ENCODE peak calls at places on chromosomes 6 and 20, in eight cellular contexts. T is heart left ventricle; W is ascending aorta; B is lower lobe of right lung; X is CD8-positive, alpha-beta T cell; J is stomach; O is IMR-90; Z is tibial nerve. F is an unnamed sample.
A peak's percentile ranks its signal among the peaks of the same experiment; 100 is the strongest.

GRCh38 chr20:45704969-45705637 is at the start of gene WFDC10B:
- DNase-seq in T (no peak), W (no peak), B (no peak), X (no peak), J (no peak), O (no peak), Z (no peak), F (no peak)

GRCh38 chr6:31068738-31069340 is 43.5 kb downstream of the C6orf15 start:
- DNase-seq in T (peak; percentile 76), W (no peak), B (peak; percentile 83), X (peak; percentile 79), J (peak; percentile 82), O (peak; percentile 83), Z (peak; percentile 86), F (no peak)

GRCh38 chr20:18139832-18140231 is 2.2 kb downstream of the KAT14 start:
- DNase-seq in T (no peak), W (no peak), B (no peak), X (no peak), J (no peak), O (no peak), Z (no peak), F (no peak)

GRCh38 chr6:2999005-2999620 is 581 bp upstream of the NQO2 start:
- DNase-seq in T (no peak), W (peak; percentile 60), B (peak; percentile 82), X (no peak), J (peak; percentile 67), O (peak; percentile 78), Z (peak; percentile 80), F (no peak)

GRCh38 chr6:36351152-36351571 is 14.5 kb upstream of the BNIP5 start:
- DNase-seq in T (no peak), W (no peak), B (no peak), X (no peak), J (no peak), O (peak; percentile 46), Z (no peak), F (no peak)

GRCh38 chr6:13848553-13849150 is 34.3 kb upstream of the MCUR1 start:
- DNase-seq in T (no peak), W (no peak), B (no peak), X (no peak), J (no peak), O (peak; percentile 37), Z (no peak), F (no peak)

GRCh38 chr6:130046711-130047439 is 28.5 kb downstream of the L3MBTL3 start:
- DNase-seq in T (no peak), W (no peak), B (no peak), X (no peak), J (no peak), O (peak; percentile 67), Z (no peak), F (no peak)

GRCh38 chr20:20939006-20939405 is 167.2 kb downstream of the LINC00237 start:
- DNase-seq in T (no peak), W (no peak), B (no peak), X (no peak), J (no peak), O (no peak), Z (no peak), F (no peak)

GRCh38 chr6:159065751-159066329 is 21.0 kb upstream of the TAGAP start:
- DNase-seq in T (no peak), W (no peak), B (no peak), X (no peak), J (no peak), O (no peak), Z (no peak), F (no peak)

GRCh38 chr6:148440877-148441453 is 98.3 kb downstream of the SASH1 start:
- DNase-seq in T (peak; percentile 48), W (no peak), B (peak; percentile 76), X (no peak), J (peak; percentile 41), O (peak; percentile 85), Z (peak; percentile 52), F (no peak)

GRCh38 chr20:40689943-40690835 is 1.2 kb upstream of the MAFB start:
- DNase-seq in T (peak; percentile 89), W (no peak), B (peak; percentile 96), X (peak; percentile 63), J (peak; percentile 90), O (peak; percentile 79), Z (peak; percentile 92), F (peak; percentile 94)

GRCh38 chr6:165059032-165059431 is 250.4 kb downstream of the C6orf118 start:
- DNase-seq in T (no peak), W (no peak), B (no peak), X (no peak), J (no peak), O (no peak), Z (no peak), F (no peak)

GRCh38 chr6:34674268-34674639 is 22.3 kb downstream of the ILRUN start:
- DNase-seq in T (no peak), W (no peak), B (no peak), X (no peak), J (no peak), O (no peak), Z (no peak), F (no peak)

GRCh38 chr6:34679552-34680255 is 16.9 kb downstream of the ILRUN start:
- DNase-seq in T (no peak), W (no peak), B (no peak), X (no peak), J (no peak), O (peak; percentile 49), Z (no peak), F (no peak)

GRCh38 chr6:34672657-34673043 is 23.9 kb downstream of the ILRUN start:
- DNase-seq in T (no peak), W (no peak), B (no peak), X (no peak), J (no peak), O (no peak), Z (no peak), F (no peak)

GRCh38 chr6:34673079-34673478 is 23.5 kb downstream of the ILRUN start:
- DNase-seq in T (no peak), W (no peak), B (no peak), X (no peak), J (no peak), O (no peak), Z (no peak), F (no peak)

DNA sequence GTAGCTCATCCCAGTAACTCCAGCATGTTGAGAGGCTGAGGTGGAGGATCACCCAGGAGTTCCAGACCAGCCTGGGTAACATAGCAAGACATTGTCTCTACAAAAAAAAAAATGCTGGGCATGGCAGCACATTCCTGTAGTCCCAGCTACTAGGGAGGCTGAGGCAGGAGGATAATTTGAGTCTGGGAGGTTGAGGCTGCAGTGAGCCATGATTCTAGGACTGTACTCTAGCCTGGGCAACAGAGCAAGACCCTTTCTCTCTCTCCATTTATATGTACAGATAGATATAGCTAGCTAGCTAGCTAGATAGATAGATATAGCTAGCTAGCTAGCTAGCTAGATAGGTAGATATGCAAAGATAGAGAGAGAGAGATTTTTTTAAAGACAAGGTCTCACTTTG is 20.4 kb downstream of the ILRUN start:
- DNase-seq in T (no peak), W (no peak), B (no peak), X (no peak), J (no peak), O (no peak), Z (no peak), F (no peak)
- H3K4me1 ChIP-seq in T (peaks cover 55% of the 10 kb centered on the region), W (peaks cover 4% of the 10 kb centered on the region), B (peaks cover 59% of the 10 kb centered on the region), X (peaks cover 55% of the 10 kb centered on the region), J (peaks cover 64% of the 10 kb centered on the region), O (peaks cover 21% of the 10 kb centered on the region), Z (peaks cover 19% of the 10 kb centered on the region), F (peaks cover 54% of the 10 kb centered on the region)

GRCh38 chr6:134452901-134453300 is 135.0 kb upstream of the SGK1 start:
- DNase-seq in T (no peak), W (no peak), B (no peak), X (no peak), J (no peak), O (no peak), Z (no peak), F (no peak)

GRCh38 chr6:134449781-134450180 is 131.9 kb upstream of the SGK1 start:
- DNase-seq in T (no peak), W (no peak), B (no peak), X (no peak), J (no peak), O (peak; percentile 69), Z (no peak), F (no peak)

GRCh38 chr6:134453792-134454510 is 136.0 kb upstream of the SGK1 start:
- DNase-seq in T (no peak), W (no peak), B (no peak), X (no peak), J (peak; percentile 67), O (no peak), Z (no peak), F (no peak)

GRCh38 chr6:134449004-134449403 is 131.1 kb upstream of the SGK1 start:
- DNase-seq in T (no peak), W (no peak), B (no peak), X (no peak), J (no peak), O (no peak), Z (no peak), F (no peak)

DNA sequence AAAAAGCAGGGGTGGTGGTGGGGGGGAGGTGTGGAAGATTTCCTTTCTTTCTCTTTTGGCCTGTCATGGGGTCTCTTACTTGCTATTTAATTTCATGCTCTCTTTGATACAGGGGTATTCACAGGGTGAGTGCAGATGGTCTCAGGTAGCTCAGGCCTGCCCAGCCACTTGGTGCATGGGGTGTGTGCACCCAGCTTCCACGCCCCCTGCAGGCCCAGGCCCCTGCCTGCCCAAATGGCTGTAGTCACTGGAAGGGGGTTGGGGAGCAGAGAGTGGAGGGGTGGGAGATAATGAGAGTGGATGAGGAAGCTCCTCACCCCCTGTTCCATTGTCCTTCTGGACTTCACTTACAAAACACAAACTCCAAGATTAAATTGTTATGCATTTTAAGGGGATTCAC is 133.6 kb upstream of the SGK1 start:
- DNase-seq in T (no peak), W (no peak), B (no peak), X (no peak), J (no peak), O (no peak), Z (no peak), F (peak; percentile 36)
- TF ChIP-seq CTCF in T (no peak), W (no peak), B (no peak), X (no peak), J (no peak), O (no peak), Z (no peak), F (no peak)

GRCh38 chr6:52297433-52297832 is 12.9 kb upstream of the MCM3 start:
- DNase-seq in T (no peak), W (no peak), B (no peak), X (no peak), J (no peak), O (no peak), Z (no peak), F (no peak)
- H3K4me1 ChIP-seq in T (no peaks in the 10 kb centered on the region), W (no peaks in the 10 kb centered on the region), B (no peaks in the 10 kb centered on the region), X (peaks cover 13% of the 10 kb centered on the region), J (no peaks in the 10 kb centered on the region), O (no peaks in the 10 kb centered on the region), Z (no peaks in the 10 kb centered on the region), F (no peaks in the 10 kb centered on the region)

DNA sequence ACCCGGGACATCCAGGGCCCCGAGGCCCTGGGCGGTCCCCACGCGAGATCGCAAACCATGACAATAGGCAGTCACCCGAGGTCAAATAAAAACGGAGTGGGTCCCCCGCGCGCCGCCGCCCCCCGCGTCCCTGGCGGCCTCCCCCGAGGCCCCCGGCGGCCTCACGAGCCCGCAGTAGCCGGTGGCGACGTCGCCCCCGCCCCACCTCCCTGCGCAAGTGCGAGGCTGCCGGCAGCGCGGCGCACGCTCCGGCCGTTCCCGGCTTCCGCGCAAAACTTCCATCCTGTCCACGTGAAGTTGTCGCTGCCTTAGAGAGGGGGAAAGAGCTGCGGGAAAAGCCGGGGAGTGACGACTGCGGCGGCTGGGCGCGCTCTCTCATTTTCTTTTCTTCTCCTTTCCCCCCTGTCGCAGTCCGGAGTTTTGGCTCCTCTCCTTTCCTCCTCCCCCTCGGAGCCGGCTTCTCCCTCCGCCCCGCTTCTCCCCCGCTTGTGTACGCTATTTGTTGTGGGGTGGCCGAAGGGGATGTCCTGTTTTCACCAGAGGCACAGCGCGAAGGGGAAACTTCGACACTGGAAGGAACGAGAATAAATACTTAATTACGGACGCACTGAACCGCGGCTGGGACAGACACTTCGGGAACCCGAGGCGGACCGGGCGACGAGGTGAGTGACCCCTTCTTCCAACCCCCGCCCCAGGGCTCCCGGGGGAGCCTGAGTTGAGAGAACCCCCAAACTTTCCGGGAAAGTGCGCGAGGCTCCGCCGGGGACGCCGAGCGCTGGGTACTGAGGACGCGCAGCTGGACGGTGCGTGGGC is at the start of gene EYA4:
- DNase-seq in T (peak; percentile 23), W (no peak), B (no peak), X (no peak), J (no peak), O (peak; percentile 74), Z (no peak), F (peak; percentile 86)
- TF ChIP-seq CTCF in T (no peak), W (no peak), B (no peak), X (no peak), J (no peak), O (peak; percentile 13), Z (no peak), F (no peak)